ENCODE peak calls at places on chromosome 1, in four cellular contexts. W is T-helper 9 cell, Y is left ventricle myocardium inferior, M is GOT3. F is an unnamed sample.

GRCh38 chr1:93715529-93716126 is 34.0 kb upstream of the BCAR3 start:
- DNase-seq in W (no peak), Y (peak), M (no peak), F (no peak)

GRCh38 chr1:23984417-23985186 is 4.5 kb upstream of the SRSF10 start:
- DNase-seq in W (no peak), Y (no peak), M (no peak), F (no peak)

GRCh38 chr1:63051886-63052285 is 268.0 kb downstream of the ATG4C start:
- DNase-seq in W (no peak), Y (no peak), M (no peak), F (no peak)

GRCh38 chr1:18090636-18091035 is 17.0 kb upstream of the IGSF21 start:
- DNase-seq in W (no peak), Y (no peak), M (no peak), F (no peak)

GRCh38 chr1:226210571-226211176 is 12.8 kb upstream of the MIXL1 start:
- DNase-seq in W (no peak), Y (no peak), M (no peak), F (no peak)

GRCh38 chr1:181077576-181078242 is 10.8 kb upstream of the IER5 start:
- DNase-seq in W (no peak), Y (no peak), M (no peak), F (no peak)

GRCh38 chr1:67664048-67664447 is 21.0 kb upstream of the GADD45A start:
- DNase-seq in W (no peak), Y (no peak), M (no peak), F (no peak)

GRCh38 chr1:204108312-204109141 is 35.6 kb downstream of the SOX13 start:
- DNase-seq in W (no peak), Y (no peak), M (no peak), F (no peak)

GRCh38 chr1:118791094-118791691 is 196.9 kb downstream of the TBX15 start:
- DNase-seq in W (no peak), Y (no peak), M (no peak), F (no peak)

GRCh38 chr1:6351480-6352137 is 42.0 kb downstream of the ACOT7 start:
- DNase-seq in W (no peak), Y (peak), M (no peak), F (no peak)

GRCh38 chr1:36525166-36525565 is 42.5 kb upstream of the CSF3R start:
- DNase-seq in W (no peak), Y (no peak), M (no peak), F (no peak)

GRCh38 chr1:46517010-46517600 is 27.5 kb downstream of the DMBX1 start:
- DNase-seq in W (no peak), Y (no peak), M (no peak), F (no peak)

GRCh38 chr1:52192436-52192835 is 50.5 kb downstream of the ZFYVE9 start:
- DNase-seq in W (no peak), Y (no peak), M (no peak), F (no peak)

GRCh38 chr1:223129229-223129851 is 13.7 kb downstream of the TLR5 start:
- DNase-seq in W (peak), Y (peak), M (peak), F (peak)

GRCh38 chr1:107430540-107431228 is 289.8 kb downstream of the NTNG1 start:
- DNase-seq in W (no peak), Y (no peak), M (no peak), F (no peak)

GRCh38 chr1:16719571-16720402 is 20.5 kb upstream of the RNU1-4 start:
- DNase-seq in W (no peak), Y (no peak), M (no peak), F (no peak)

GRCh38 chr1:113536182-113536780 is 146.0 kb downstream of the MAGI3 start:
- DNase-seq in W (no peak), Y (no peak), M (no peak), F (no peak)

GRCh38 chr1:160776178-160776577 is 19.8 kb upstream of the LY9 start:
- DNase-seq in W (no peak), Y (no peak), M (no peak), F (no peak)

GRCh38 chr1:111422546-111423391 is 4.8 kb downstream of the OVGP1 start:
- DNase-seq in W (no peak), Y (no peak), M (no peak), F (no peak)

GRCh38 chr1:54051936-54052469 is 1.0 kb downstream of the TMEM59 start:
- DNase-seq in W (no peak), Y (no peak), M (no peak), F (no peak)

GRCh38 chr1:248905662-248905948 is 430 bp upstream of the PGBD2 start:
- DNase-seq in W (no peak), Y (no peak), M (no peak), F (no peak)

GRCh38 chr1:205810448-205811157 is 2.4 kb downstream of the SLC41A1 start:
- DNase-seq in W (no peak), Y (no peak), M (no peak), F (no peak)

GRCh38 chr1:27192039-27192529 is 37.2 kb upstream of the SLC9A1 start:
- DNase-seq in W (no peak), Y (no peak), M (no peak), F (no peak)

GRCh38 chr1:113653741-113654140 is 105.5 kb downstream of the PHTF1 start:
- DNase-seq in W (no peak), Y (no peak), M (no peak), F (no peak)

GRCh38 chr1:98315309-98315708 is 346.2 kb upstream of the SNX7 start:
- DNase-seq in W (no peak), Y (no peak), M (no peak), F (no peak)

GRCh38 chr1:87478231-87478630 is 149.6 kb downstream of the LMO4 start:
- DNase-seq in W (no peak), Y (peak), M (no peak), F (no peak)

GRCh38 chr1:91572044-91572443 is 71.4 kb downstream of the CDC7 start:
- DNase-seq in W (no peak), Y (no peak), M (no peak), F (no peak)

GRCh38 chr1:145706282-145706681 is 886 bp downstream of the PDZK1 start:
- DNase-seq in W (no peak), Y (no peak), M (no peak), F (no peak)

GRCh38 chr1:152577168-152577567 is 3.1 kb downstream of the LCE3D start:
- DNase-seq in W (no peak), Y (no peak), M (no peak), F (no peak)

GRCh38 chr1:9476790-9477463 is 62.3 kb upstream of the SLC25A33 start:
- DNase-seq in W (no peak), Y (no peak), M (no peak), F (no peak)

GRCh38 chr1:236687273-236687672 is 974 bp downstream of the ACTN2 start:
- DNase-seq in W (no peak), Y (no peak), M (no peak), F (no peak)

GRCh38 chr1:114338491-114338890 is 172.5 kb downstream of the TRIM33 start:
- DNase-seq in W (no peak), Y (no peak), M (no peak), F (no peak)

GRCh38 chr1:241641748-241642592 is 1.8 kb upstream of the CHML start:
- DNase-seq in W (no peak), Y (no peak), M (no peak), F (no peak)